ENCODE peak calls at places on chromosomes 1 and 21, in nine cellular contexts. One of them, this sample, is unnamed.

GRCh38 chr1:147472489-147472888 is 68.8 kb upstream of the BCL9 start:
- DNase-seq in MV-4-11: no peak
- DNase-seq in NCI-H526 treated with DMSO at 0.1 percent for 48 hours: no peak
- DNase-seq in activated T-helper 1 cell treated with anti-CD3 and anti-CD28 coated beads, Interleukin-2, amount 50 U/mL, for 16 hours: no peak
- DNase-seq in activated T-cell treated with anti-CD3 and anti-CD28 coated beads for 4 hours: no peak
- DNase-seq in NAMALWA: no peak
- DNase-seq in NCI-H1092: no peak
- DNase-seq in hypothalamus: no peak
- DNase-seq in glutamatergic neuron: no peak
- DNase-seq in this sample: no peak

GRCh38 chr21:30083120-30083945 is 83.3 kb downstream of the CLDN17 start:
- DNase-seq in MV-4-11: no peak
- DNase-seq in NCI-H526 treated with DMSO at 0.1 percent for 48 hours: no peak
- DNase-seq in activated T-helper 1 cell treated with anti-CD3 and anti-CD28 coated beads, Interleukin-2, amount 50 U/mL, for 16 hours: no peak
- DNase-seq in activated T-cell treated with anti-CD3 and anti-CD28 coated beads for 4 hours: no peak
- DNase-seq in NAMALWA: no peak
- DNase-seq in NCI-H1092: peak; percentile 6
- DNase-seq in hypothalamus: no peak
- DNase-seq in glutamatergic neuron: no peak
- DNase-seq in this sample: no peak

GRCh38 chr1:197200468-197200899 is 54.0 kb upstream of the ASPM start:
- DNase-seq in MV-4-11: no peak
- DNase-seq in NCI-H526 treated with DMSO at 0.1 percent for 48 hours: no peak
- DNase-seq in activated T-helper 1 cell treated with anti-CD3 and anti-CD28 coated beads, Interleukin-2, amount 50 U/mL, for 16 hours: no peak
- DNase-seq in activated T-cell treated with anti-CD3 and anti-CD28 coated beads for 4 hours: peak; percentile 9
- DNase-seq in NAMALWA: peak; percentile 55
- DNase-seq in NCI-H1092: no peak
- DNase-seq in hypothalamus: no peak
- DNase-seq in glutamatergic neuron: no peak
- DNase-seq in this sample: peak; percentile 14

GRCh38 chr21:33698088-33698487 is 55.8 kb downstream of the ITSN1 start:
- DNase-seq in MV-4-11: no peak
- DNase-seq in NCI-H526 treated with DMSO at 0.1 percent for 48 hours: no peak
- DNase-seq in activated T-helper 1 cell treated with anti-CD3 and anti-CD28 coated beads, Interleukin-2, amount 50 U/mL, for 16 hours: no peak
- DNase-seq in activated T-cell treated with anti-CD3 and anti-CD28 coated beads for 4 hours: no peak
- DNase-seq in NAMALWA: no peak
- DNase-seq in NCI-H1092: no peak
- DNase-seq in hypothalamus: no peak
- DNase-seq in glutamatergic neuron: no peak
- DNase-seq in this sample: no peak

GRCh38 chr1:219659005-219659632 is 46.2 kb upstream of the ZC3H11B start:
- DNase-seq in MV-4-11: peak; percentile 41
- DNase-seq in NCI-H526 treated with DMSO at 0.1 percent for 48 hours: no peak
- DNase-seq in activated T-helper 1 cell treated with anti-CD3 and anti-CD28 coated beads, Interleukin-2, amount 50 U/mL, for 16 hours: no peak
- DNase-seq in activated T-cell treated with anti-CD3 and anti-CD28 coated beads for 4 hours: no peak
- DNase-seq in NAMALWA: no peak
- DNase-seq in NCI-H1092: no peak
- DNase-seq in hypothalamus: no peak
- DNase-seq in glutamatergic neuron: no peak
- DNase-seq in this sample: no peak

GRCh38 chr1:214718724-214719123 is 115.7 kb downstream of the CENPF start:
- DNase-seq in MV-4-11: no peak
- DNase-seq in NCI-H526 treated with DMSO at 0.1 percent for 48 hours: no peak
- DNase-seq in activated T-helper 1 cell treated with anti-CD3 and anti-CD28 coated beads, Interleukin-2, amount 50 U/mL, for 16 hours: no peak
- DNase-seq in activated T-cell treated with anti-CD3 and anti-CD28 coated beads for 4 hours: no peak
- DNase-seq in NAMALWA: no peak
- DNase-seq in NCI-H1092: no peak
- DNase-seq in hypothalamus: no peak
- DNase-seq in glutamatergic neuron: no peak
- DNase-seq in this sample: no peak

GRCh38 chr1:3471356-3472087 is 17.1 kb downstream of the ARHGEF16 start:
- DNase-seq in MV-4-11: no peak
- DNase-seq in NCI-H526 treated with DMSO at 0.1 percent for 48 hours: no peak
- DNase-seq in activated T-helper 1 cell treated with anti-CD3 and anti-CD28 coated beads, Interleukin-2, amount 50 U/mL, for 16 hours: no peak
- DNase-seq in activated T-cell treated with anti-CD3 and anti-CD28 coated beads for 4 hours: no peak
- DNase-seq in NAMALWA: no peak
- DNase-seq in NCI-H1092: no peak
- DNase-seq in hypothalamus: peak; percentile 21
- DNase-seq in glutamatergic neuron: peak; percentile 71
- DNase-seq in this sample: peak; percentile 17

GRCh38 chr1:96559707-96560588 is 161.6 kb upstream of the PTBP2 start:
- DNase-seq in MV-4-11: peak; percentile 96
- DNase-seq in NCI-H526 treated with DMSO at 0.1 percent for 48 hours: no peak
- DNase-seq in activated T-helper 1 cell treated with anti-CD3 and anti-CD28 coated beads, Interleukin-2, amount 50 U/mL, for 16 hours: no peak
- DNase-seq in activated T-cell treated with anti-CD3 and anti-CD28 coated beads for 4 hours: no peak
- DNase-seq in NAMALWA: no peak
- DNase-seq in NCI-H1092: no peak
- DNase-seq in hypothalamus: no peak
- DNase-seq in glutamatergic neuron: no peak
- DNase-seq in this sample: peak; percentile 98

GRCh38 chr1:172874950-172875349 is 175.8 kb downstream of the TNFSF18 start:
- DNase-seq in MV-4-11: no peak
- DNase-seq in NCI-H526 treated with DMSO at 0.1 percent for 48 hours: no peak
- DNase-seq in activated T-helper 1 cell treated with anti-CD3 and anti-CD28 coated beads, Interleukin-2, amount 50 U/mL, for 16 hours: no peak
- DNase-seq in activated T-cell treated with anti-CD3 and anti-CD28 coated beads for 4 hours: no peak
- DNase-seq in NAMALWA: no peak
- DNase-seq in NCI-H1092: no peak
- DNase-seq in hypothalamus: no peak
- DNase-seq in glutamatergic neuron: no peak
- DNase-seq in this sample: no peak

GRCh38 chr1:245915851-245916250 is 591.2 kb downstream of the SMYD3 start:
- DNase-seq in MV-4-11: no peak
- DNase-seq in NCI-H526 treated with DMSO at 0.1 percent for 48 hours: no peak
- DNase-seq in activated T-helper 1 cell treated with anti-CD3 and anti-CD28 coated beads, Interleukin-2, amount 50 U/mL, for 16 hours: no peak
- DNase-seq in activated T-cell treated with anti-CD3 and anti-CD28 coated beads for 4 hours: no peak
- DNase-seq in NAMALWA: no peak
- DNase-seq in NCI-H1092: no peak
- DNase-seq in hypothalamus: no peak
- DNase-seq in glutamatergic neuron: no peak
- DNase-seq in this sample: no peak

GRCh38 chr1:187009320-187009719 is 180.6 kb downstream of the PLA2G4A start:
- DNase-seq in MV-4-11: peak; percentile 69
- DNase-seq in NCI-H526 treated with DMSO at 0.1 percent for 48 hours: no peak
- DNase-seq in activated T-helper 1 cell treated with anti-CD3 and anti-CD28 coated beads, Interleukin-2, amount 50 U/mL, for 16 hours: no peak
- DNase-seq in activated T-cell treated with anti-CD3 and anti-CD28 coated beads for 4 hours: no peak
- DNase-seq in NAMALWA: no peak
- DNase-seq in NCI-H1092: no peak
- DNase-seq in hypothalamus: no peak
- DNase-seq in glutamatergic neuron: no peak
- DNase-seq in this sample: no peak

GRCh38 chr1:36874271-36875017 is 159.9 kb downstream of the GRIK3 start:
- DNase-seq in MV-4-11: no peak
- DNase-seq in NCI-H526 treated with DMSO at 0.1 percent for 48 hours: no peak
- DNase-seq in activated T-helper 1 cell treated with anti-CD3 and anti-CD28 coated beads, Interleukin-2, amount 50 U/mL, for 16 hours: no peak
- DNase-seq in activated T-cell treated with anti-CD3 and anti-CD28 coated beads for 4 hours: no peak
- DNase-seq in NAMALWA: no peak
- DNase-seq in NCI-H1092: no peak
- DNase-seq in hypothalamus: no peak
- DNase-seq in glutamatergic neuron: no peak
- DNase-seq in this sample: no peak

GRCh38 chr1:208207388-208208131 is 36.6 kb downstream of the PLXNA2 start:
- DNase-seq in MV-4-11: peak; percentile 89
- DNase-seq in NCI-H526 treated with DMSO at 0.1 percent for 48 hours: no peak
- DNase-seq in activated T-helper 1 cell treated with anti-CD3 and anti-CD28 coated beads, Interleukin-2, amount 50 U/mL, for 16 hours: no peak
- DNase-seq in activated T-cell treated with anti-CD3 and anti-CD28 coated beads for 4 hours: no peak
- DNase-seq in NAMALWA: no peak
- DNase-seq in NCI-H1092: no peak
- DNase-seq in hypothalamus: no peak
- DNase-seq in glutamatergic neuron: no peak
- DNase-seq in this sample: peak; percentile 84

GRCh38 chr1:176669782-176670181 is 206.8 kb downstream of the PAPPA2 start:
- DNase-seq in MV-4-11: no peak
- DNase-seq in NCI-H526 treated with DMSO at 0.1 percent for 48 hours: no peak
- DNase-seq in activated T-helper 1 cell treated with anti-CD3 and anti-CD28 coated beads, Interleukin-2, amount 50 U/mL, for 16 hours: no peak
- DNase-seq in activated T-cell treated with anti-CD3 and anti-CD28 coated beads for 4 hours: no peak
- DNase-seq in NAMALWA: no peak
- DNase-seq in NCI-H1092: no peak
- DNase-seq in hypothalamus: no peak
- DNase-seq in glutamatergic neuron: no peak
- DNase-seq in this sample: no peak

GRCh38 chr1:93581917-93582850 is 99.5 kb downstream of the BCAR3 start:
- DNase-seq in MV-4-11: no peak
- DNase-seq in NCI-H526 treated with DMSO at 0.1 percent for 48 hours: no peak
- DNase-seq in activated T-helper 1 cell treated with anti-CD3 and anti-CD28 coated beads, Interleukin-2, amount 50 U/mL, for 16 hours: no peak
- DNase-seq in activated T-cell treated with anti-CD3 and anti-CD28 coated beads for 4 hours: no peak
- DNase-seq in NAMALWA: no peak
- DNase-seq in NCI-H1092: no peak
- DNase-seq in hypothalamus: no peak
- DNase-seq in glutamatergic neuron: no peak
- DNase-seq in this sample: no peak

GRCh38 chr1:116175621-116176020 is 64.4 kb downstream of the MAB21L3 start:
- DNase-seq in MV-4-11: peak; percentile 66
- DNase-seq in NCI-H526 treated with DMSO at 0.1 percent for 48 hours: no peak
- DNase-seq in activated T-helper 1 cell treated with anti-CD3 and anti-CD28 coated beads, Interleukin-2, amount 50 U/mL, for 16 hours: no peak
- DNase-seq in activated T-cell treated with anti-CD3 and anti-CD28 coated beads for 4 hours: no peak
- DNase-seq in NAMALWA: no peak
- DNase-seq in NCI-H1092: no peak
- DNase-seq in hypothalamus: no peak
- DNase-seq in glutamatergic neuron: no peak
- DNase-seq in this sample: no peak

GRCh38 chr1:158068918-158069317 is 75.5 kb downstream of the KIRREL1 start:
- DNase-seq in MV-4-11: no peak
- DNase-seq in NCI-H526 treated with DMSO at 0.1 percent for 48 hours: no peak
- DNase-seq in activated T-helper 1 cell treated with anti-CD3 and anti-CD28 coated beads, Interleukin-2, amount 50 U/mL, for 16 hours: no peak
- DNase-seq in activated T-cell treated with anti-CD3 and anti-CD28 coated beads for 4 hours: no peak
- DNase-seq in NAMALWA: no peak
- DNase-seq in NCI-H1092: no peak
- DNase-seq in hypothalamus: no peak
- DNase-seq in glutamatergic neuron: no peak
- DNase-seq in this sample: peak; percentile 32

GRCh38 chr1:68963353-68963752 is 466.5 kb upstream of the DEPDC1 start:
- DNase-seq in MV-4-11: no peak
- DNase-seq in NCI-H526 treated with DMSO at 0.1 percent for 48 hours: no peak
- DNase-seq in activated T-helper 1 cell treated with anti-CD3 and anti-CD28 coated beads, Interleukin-2, amount 50 U/mL, for 16 hours: no peak
- DNase-seq in activated T-cell treated with anti-CD3 and anti-CD28 coated beads for 4 hours: no peak
- DNase-seq in NAMALWA: no peak
- DNase-seq in NCI-H1092: no peak
- DNase-seq in hypothalamus: no peak
- DNase-seq in glutamatergic neuron: no peak
- DNase-seq in this sample: no peak

GRCh38 chr1:30197616-30197934 is 525.8 kb downstream of the MATN1 start:
- DNase-seq in MV-4-11: no peak
- DNase-seq in NCI-H526 treated with DMSO at 0.1 percent for 48 hours: no peak
- DNase-seq in activated T-helper 1 cell treated with anti-CD3 and anti-CD28 coated beads, Interleukin-2, amount 50 U/mL, for 16 hours: no peak
- DNase-seq in activated T-cell treated with anti-CD3 and anti-CD28 coated beads for 4 hours: no peak
- DNase-seq in NAMALWA: no peak
- DNase-seq in NCI-H1092: no peak
- DNase-seq in hypothalamus: no peak
- DNase-seq in glutamatergic neuron: no peak
- DNase-seq in this sample: no peak

GRCh38 chr1:16405441-16405840 is 31.8 kb downstream of the SPATA21 start:
- DNase-seq in MV-4-11: no peak
- DNase-seq in NCI-H526 treated with DMSO at 0.1 percent for 48 hours: no peak
- DNase-seq in activated T-helper 1 cell treated with anti-CD3 and anti-CD28 coated beads, Interleukin-2, amount 50 U/mL, for 16 hours: no peak
- DNase-seq in activated T-cell treated with anti-CD3 and anti-CD28 coated beads for 4 hours: no peak
- DNase-seq in NAMALWA: no peak
- DNase-seq in NCI-H1092: no peak
- DNase-seq in hypothalamus: no peak
- DNase-seq in glutamatergic neuron: no peak
- DNase-seq in this sample: no peak

GRCh38 chr1:41712687-41713086 is 206.0 kb downstream of the HIVEP3 start:
- DNase-seq in MV-4-11: no peak
- DNase-seq in NCI-H526 treated with DMSO at 0.1 percent for 48 hours: no peak
- DNase-seq in activated T-helper 1 cell treated with anti-CD3 and anti-CD28 coated beads, Interleukin-2, amount 50 U/mL, for 16 hours: no peak
- DNase-seq in activated T-cell treated with anti-CD3 and anti-CD28 coated beads for 4 hours: no peak
- DNase-seq in NAMALWA: no peak
- DNase-seq in NCI-H1092: no peak
- DNase-seq in hypothalamus: no peak
- DNase-seq in glutamatergic neuron: no peak
- DNase-seq in this sample: no peak

This sample was measured in fibroblast of gingiva.